ENCODE peak calls at places on chromosome 2, in four cellular contexts. One of them, this sample, is unnamed.

GRCh38 chr2:63050186-63050915 is at the start of gene OTX1:
- DNase-seq in gastrocnemius medialis: no peak
- DNase-seq in HCT116: peak; percentile 56
- DNase-seq in tibial nerve: no peak
- DNase-seq in this sample: peak; percentile 72

GRCh38 chr2:100876231-100876860 is 56.4 kb downstream of the NPAS2 start:
- DNase-seq in gastrocnemius medialis: no peak
- DNase-seq in HCT116: no peak
- DNase-seq in tibial nerve: no peak
- DNase-seq in this sample: no peak

GRCh38 chr2:102657770-102658169 is 38.4 kb downstream of the SLC9A2 start:
- DNase-seq in gastrocnemius medialis: no peak
- DNase-seq in HCT116: no peak
- DNase-seq in tibial nerve: no peak
- DNase-seq in this sample: no peak

GRCh38 chr2:236162031-236162803 is 6.0 kb downstream of the GBX2 start:
- DNase-seq in gastrocnemius medialis: no peak
- DNase-seq in HCT116: no peak
- DNase-seq in tibial nerve: no peak
- DNase-seq in this sample: no peak

GRCh38 chr2:20185176-20186022 is 39.5 kb downstream of the SDC1 start:
- DNase-seq in gastrocnemius medialis: no peak
- DNase-seq in HCT116: no peak
- DNase-seq in tibial nerve: no peak
- DNase-seq in this sample: no peak

GRCh38 chr2:159454185-159454584 is 162.2 kb downstream of the BAZ2B start:
- DNase-seq in gastrocnemius medialis: no peak
- DNase-seq in HCT116: no peak
- DNase-seq in tibial nerve: no peak
- DNase-seq in this sample: no peak

GRCh38 chr2:156779416-156780117 is 343.4 kb downstream of the GPD2 start:
- DNase-seq in gastrocnemius medialis: no peak
- DNase-seq in HCT116: no peak
- DNase-seq in tibial nerve: no peak
- DNase-seq in this sample: no peak

GRCh38 chr2:152127628-152128027 is 28.8 kb upstream of the CACNB4 start:
- DNase-seq in gastrocnemius medialis: no peak
- DNase-seq in HCT116: no peak
- DNase-seq in tibial nerve: no peak
- DNase-seq in this sample: no peak

GRCh38 chr2:23376075-23376474 is 8.9 kb upstream of the KLHL29 start:
- DNase-seq in gastrocnemius medialis: no peak
- DNase-seq in HCT116: no peak
- DNase-seq in tibial nerve: no peak
- DNase-seq in this sample: no peak

GRCh38 chr2:18585526-18585925 is 3.8 kb downstream of the NT5C1B start:
- DNase-seq in gastrocnemius medialis: no peak
- DNase-seq in HCT116: no peak
- DNase-seq in tibial nerve: no peak
- DNase-seq in this sample: no peak

GRCh38 chr2:183164111-183165015 is 40.1 kb downstream of the NUP35 start:
- DNase-seq in gastrocnemius medialis: no peak
- DNase-seq in HCT116: no peak
- DNase-seq in tibial nerve: no peak
- DNase-seq in this sample: no peak

GRCh38 chr2:86249843-86250402 is 50.7 kb downstream of the MRPL35 start:
- DNase-seq in gastrocnemius medialis: no peak
- DNase-seq in HCT116: no peak
- DNase-seq in tibial nerve: no peak
- DNase-seq in this sample: peak; percentile 34

GRCh38 chr2:43124667-43125057 is 101.7 kb downstream of the ZFP36L2 start:
- DNase-seq in gastrocnemius medialis: no peak
- DNase-seq in HCT116: no peak
- DNase-seq in tibial nerve: no peak
- DNase-seq in this sample: peak; percentile 43

GRCh38 chr2:45301307-45302010 is 292.2 kb upstream of the SIX2 start:
- DNase-seq in gastrocnemius medialis: no peak
- DNase-seq in HCT116: no peak
- DNase-seq in tibial nerve: no peak
- DNase-seq in this sample: no peak

GRCh38 chr2:10620481-10620880 is 69.3 kb downstream of the NOL10 start:
- DNase-seq in gastrocnemius medialis: no peak
- DNase-seq in HCT116: no peak
- DNase-seq in tibial nerve: no peak
- DNase-seq in this sample: no peak

GRCh38 chr2:10777111-10777841 is 35.3 kb downstream of the PDIA6 start:
- DNase-seq in gastrocnemius medialis: no peak
- DNase-seq in HCT116: no peak
- DNase-seq in tibial nerve: no peak
- DNase-seq in this sample: no peak

GRCh38 chr2:28452534-28453081 is 43.3 kb upstream of the PLB1 start:
- DNase-seq in gastrocnemius medialis: peak; percentile 65
- DNase-seq in HCT116: peak; percentile 32
- DNase-seq in tibial nerve: peak; percentile 74
- DNase-seq in this sample: peak; percentile 90

DNA sequence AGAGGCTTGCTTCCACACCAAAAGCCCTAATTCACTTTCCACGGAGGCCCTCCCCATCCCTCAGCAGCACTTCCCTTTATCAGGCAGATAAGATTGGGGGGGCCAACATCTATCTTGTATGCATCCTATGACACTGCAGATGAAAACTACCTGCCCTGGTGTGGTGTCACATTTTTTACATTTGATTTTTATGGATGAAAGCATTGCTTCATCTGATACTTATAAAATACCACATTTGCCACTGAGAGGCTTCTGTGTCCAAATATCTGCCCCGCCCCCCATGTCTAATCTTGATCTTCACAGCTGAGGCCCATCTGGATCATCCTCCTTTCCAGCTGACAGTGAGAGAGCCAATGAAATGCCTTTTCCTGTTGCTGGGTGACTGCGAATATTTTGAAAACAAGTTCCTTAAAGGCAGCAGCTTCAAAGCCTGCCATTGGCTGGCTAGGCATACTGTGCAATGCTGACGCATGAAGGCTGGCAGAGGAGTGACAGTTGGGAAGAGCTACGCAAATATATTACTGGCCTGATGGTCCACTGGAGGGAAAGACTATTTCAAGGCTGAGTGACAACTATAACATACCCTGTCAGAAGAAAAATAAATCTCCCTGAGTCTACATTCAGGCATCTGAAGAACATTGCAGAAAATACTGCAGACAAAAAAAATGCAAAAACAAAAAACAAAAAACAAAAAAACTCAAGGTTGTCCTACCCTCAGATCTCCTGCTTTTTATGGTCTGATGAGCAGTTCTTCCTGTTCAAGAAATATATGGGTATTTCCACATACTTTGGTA is 318.7 kb downstream of the PDE11A start:
- DNase-seq in gastrocnemius medialis: peak; percentile 73
- DNase-seq in HCT116: peak; percentile 24
- DNase-seq in tibial nerve: peak; percentile 57
- DNase-seq in this sample: peak; percentile 31
- H3K27ac ChIP-seq in gastrocnemius medialis: peak overlapping the region; percentile 48
- H3K27ac ChIP-seq in HCT116: no peak overlapping the region
- H3K27ac ChIP-seq in tibial nerve: no peak overlapping the region
- H3K27ac ChIP-seq in this sample: no peak overlapping the region

GRCh38 chr2:96528680-96529375 is 7.7 kb upstream of the ARID5A start:
- DNase-seq in gastrocnemius medialis: no peak
- DNase-seq in HCT116: no peak
- DNase-seq in tibial nerve: no peak
- DNase-seq in this sample: no peak
- H3K4me3 ChIP-seq in gastrocnemius medialis: no peak overlapping the region
- H3K4me3 ChIP-seq in HCT116: no peak overlapping the region
- H3K4me3 ChIP-seq in tibial nerve: no peak overlapping the region
- H3K4me3 ChIP-seq in this sample: no peak overlapping the region

GRCh38 chr2:3324036-3324386 is 53.6 kb downstream of the EIPR1 start:
- DNase-seq in gastrocnemius medialis: no peak
- DNase-seq in HCT116: no peak
- DNase-seq in tibial nerve: no peak
- DNase-seq in this sample: no peak
- TF ChIP-seq POLR2A in gastrocnemius medialis: no peak
- TF ChIP-seq POLR2A in HCT116: no peak
- TF ChIP-seq POLR2A in tibial nerve: no peak
- TF ChIP-seq POLR2A in this sample: no peak

GRCh38 chr2:24472416-24472815 is 18.6 kb upstream of the NCOA1 start:
- DNase-seq in gastrocnemius medialis: no peak
- DNase-seq in HCT116: no peak
- DNase-seq in tibial nerve: no peak
- DNase-seq in this sample: no peak
- H3K27ac ChIP-seq in gastrocnemius medialis: no peak overlapping the region
- H3K27ac ChIP-seq in HCT116: no peak overlapping the region
- H3K27ac ChIP-seq in tibial nerve: no peak overlapping the region
- H3K27ac ChIP-seq in this sample: no peak overlapping the region

DNA sequence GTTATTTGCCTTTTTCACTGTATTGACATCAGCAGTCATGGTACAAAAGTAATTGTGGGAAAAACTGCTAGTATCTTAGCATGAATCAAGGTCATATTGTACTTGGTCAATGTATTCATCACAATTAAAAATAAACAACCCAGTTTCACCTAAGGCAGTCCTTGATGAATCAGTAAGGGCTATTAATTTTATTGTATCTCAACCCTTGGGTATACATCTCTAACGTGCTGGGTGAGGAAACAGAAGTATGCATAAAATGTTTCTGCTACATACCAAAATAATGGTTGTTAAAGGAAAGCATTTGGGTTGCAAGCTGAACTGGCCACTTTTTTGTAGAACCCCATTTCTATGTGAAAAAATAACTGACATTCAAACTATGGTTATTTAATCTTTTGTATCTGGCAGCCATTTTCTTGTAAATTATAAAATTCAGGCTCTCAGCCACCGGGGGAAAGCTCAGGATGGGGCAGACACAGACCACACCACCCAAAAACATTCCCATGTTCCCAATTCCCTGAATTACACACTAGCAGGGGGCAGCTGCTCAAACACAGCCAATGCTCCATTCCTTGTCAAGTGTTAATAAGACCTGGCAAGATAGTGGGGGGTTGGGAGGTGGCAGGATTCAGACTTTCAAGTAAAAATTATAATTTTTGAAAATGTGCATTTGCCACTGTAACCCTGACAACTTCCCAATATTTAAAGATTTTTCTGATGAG is 49.3 kb downstream of the OLA1 start:
- DNase-seq in gastrocnemius medialis: no peak
- DNase-seq in HCT116: no peak
- DNase-seq in tibial nerve: no peak
- DNase-seq in this sample: no peak
- H3K4me3 ChIP-seq in gastrocnemius medialis: no peak overlapping the region
- H3K4me3 ChIP-seq in HCT116: no peak overlapping the region
- H3K4me3 ChIP-seq in tibial nerve: no peak overlapping the region
- H3K4me3 ChIP-seq in this sample: no peak overlapping the region

DNA sequence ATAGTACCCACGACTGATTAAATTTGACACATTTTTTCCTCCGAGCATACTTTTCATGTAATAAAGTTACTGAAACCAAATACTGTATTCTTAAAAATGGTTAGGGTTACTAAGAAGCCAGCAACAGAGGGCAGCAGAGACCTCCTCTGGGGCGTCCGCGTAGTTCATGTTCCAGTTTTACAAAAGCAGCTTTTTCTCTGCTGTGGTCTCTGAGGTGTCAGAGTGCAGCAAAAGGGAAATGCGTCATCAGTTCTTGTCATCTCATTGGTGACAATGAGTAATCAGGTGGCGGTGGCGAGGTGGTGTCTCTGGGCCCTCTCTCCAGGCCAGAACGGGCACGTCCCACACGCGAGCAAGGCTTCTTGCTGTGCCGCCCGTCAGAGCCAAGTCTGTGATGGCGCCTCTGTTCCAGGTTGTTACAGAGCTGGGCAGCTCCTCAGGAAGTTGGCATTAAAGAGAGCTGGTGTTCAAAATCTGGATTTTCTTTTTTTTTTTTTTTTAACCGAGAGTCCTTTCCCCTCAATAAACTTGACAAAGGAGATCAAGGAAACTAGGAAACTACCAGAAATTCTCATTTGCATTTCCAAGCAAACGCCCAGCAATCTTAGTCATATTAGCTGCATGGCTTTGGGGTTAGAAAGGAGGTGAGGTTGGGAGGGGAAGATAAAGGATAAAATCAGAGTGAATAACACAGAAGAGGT is 98.6 kb upstream of the BZW1 start:
- DNase-seq in gastrocnemius medialis: peak; percentile 89
- DNase-seq in HCT116: peak; percentile 98
- DNase-seq in tibial nerve: peak; percentile 90
- DNase-seq in this sample: peak; percentile 81
- TF ChIP-seq POLR2A in gastrocnemius medialis: peak; percentile 80
- TF ChIP-seq POLR2A in HCT116: peak; percentile 84
- TF ChIP-seq POLR2A in tibial nerve: peak; percentile 69
- TF ChIP-seq POLR2A in this sample: peak; percentile 86